ENCODE peak calls at places on chromosome 6, in seven cellular contexts. Z is pancreas, U is left ventricle myocardium inferior, F is left lung, C is A549, M is psoas muscle, A is SK-N-SH. H is an unnamed sample.

GRCh38 chr6:83853178-83853967 is at the start of gene RIPPLY2:
- DNase-seq in Z (no peak), U (peak; percentile 15), F (peak; percentile 78), C (no peak), M (peak; percentile 48), A (peak; percentile 89), H (peak; percentile 67)

GRCh38 chr6:18585032-18585573 is 198.0 kb downstream of the RNF144B start:
- DNase-seq in Z (no peak), U (no peak), F (no peak), C (no peak), M (peak; percentile 50), A (no peak), H (no peak)

GRCh38 chr6:121711472-121711871 is 276.0 kb downstream of the GJA1 start:
- DNase-seq in Z (no peak), U (no peak), F (no peak), C (no peak), M (no peak), A (no peak), H (no peak)

GRCh38 chr6:97440590-97441176 is 157.7 kb upstream of the MMS22L start:
- DNase-seq in Z (no peak), U (no peak), F (no peak), C (peak; percentile 0), M (no peak), A (peak; percentile 60), H (peak; percentile 85)

GRCh38 chr6:10478187-10479040 is 42.7 kb upstream of the GCNT2 start:
- DNase-seq in Z (no peak), U (no peak), F (no peak), C (peak; percentile 39), M (no peak), A (peak; percentile 62), H (no peak)

GRCh38 chr6:108689279-108690161 is 128.8 kb downstream of the FOXO3 start:
- DNase-seq in Z (peak; percentile 97), U (peak; percentile 88), F (peak; percentile 88), C (no peak), M (peak; percentile 96), A (no peak), H (no peak)

GRCh38 chr6:84777888-84778287 is 13.5 kb upstream of the TBX18 start:
- DNase-seq in Z (no peak), U (no peak), F (no peak), C (no peak), M (no peak), A (no peak), H (no peak)

GRCh38 chr6:36423101-36423824 is 19.4 kb downstream of the PXT1 start:
- DNase-seq in Z (peak; percentile 98), U (peak; percentile 99), F (peak; percentile 100), C (peak; percentile 90), M (peak; percentile 99), A (peak; percentile 97), H (peak; percentile 91)

GRCh38 chr6:91045152-91045551 is 458.3 kb upstream of the MAP3K7 start:
- DNase-seq in Z (no peak), U (no peak), F (no peak), C (no peak), M (no peak), A (no peak), H (no peak)

GRCh38 chr6:3211681-3212080 is 15.8 kb downstream of the TUBB2B start:
- DNase-seq in Z (peak; percentile 40), U (no peak), F (no peak), C (no peak), M (no peak), A (no peak), H (peak; percentile 81)
- H3K27ac ChIP-seq in Z (no peak overlapping the region), U (no peak overlapping the region), F (no peak overlapping the region), C (no peak overlapping the region), M (no peak overlapping the region), A (no peak overlapping the region), H (peak overlapping the region; percentile 78)

GRCh38 chr6:21597706-21598273 is 4.2 kb downstream of the SOX4 start:
- DNase-seq in Z (no peak), U (no peak), F (no peak), C (no peak), M (no peak), A (peak; percentile 42), H (no peak)
- H3K27ac ChIP-seq in Z (no peak overlapping the region), U (peak overlapping the region; percentile 93), F (no peak overlapping the region), C (peak overlapping the region; percentile 96), M (no peak overlapping the region), A (peak overlapping the region; percentile 98), H (no peak overlapping the region)

GRCh38 chr6:69816569-69816968 is 19.8 kb upstream of the LMBRD1 start:
- DNase-seq in Z (no peak), U (no peak), F (no peak), C (no peak), M (no peak), A (no peak), H (no peak)
- H3K27ac ChIP-seq in Z (no peak overlapping the region), U (no peak overlapping the region), F (no peak overlapping the region), C (no peak overlapping the region), M (no peak overlapping the region), A (no peak overlapping the region), H (no peak overlapping the region)

DNA sequence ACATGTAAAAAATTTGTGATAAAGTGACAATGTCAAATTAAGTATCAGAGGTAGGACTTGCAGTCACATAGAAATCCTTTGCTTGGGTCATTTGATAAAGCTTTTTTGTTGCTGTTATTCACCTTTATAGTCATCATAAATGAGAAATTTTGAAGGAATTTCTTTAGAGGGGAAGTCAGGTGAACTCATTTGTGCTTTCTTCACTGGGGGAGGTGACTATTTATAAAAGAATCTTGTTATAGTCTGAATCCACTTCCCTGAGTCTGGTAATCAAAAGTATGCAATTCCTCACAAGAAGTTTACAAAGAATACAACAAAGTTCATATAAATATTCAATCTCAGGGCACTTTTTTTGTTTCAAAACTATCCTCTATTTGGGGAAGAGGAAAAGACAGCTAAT is 47.7 kb downstream of the FRK start:
- DNase-seq in Z (no peak), U (no peak), F (no peak), C (no peak), M (no peak), A (no peak), H (no peak)
- H3K27ac ChIP-seq in Z (no peak overlapping the region), U (peak overlapping the region; percentile 86), F (no peak overlapping the region), C (peak overlapping the region; percentile 20), M (no peak overlapping the region), A (no peak overlapping the region), H (no peak overlapping the region)

DNA sequence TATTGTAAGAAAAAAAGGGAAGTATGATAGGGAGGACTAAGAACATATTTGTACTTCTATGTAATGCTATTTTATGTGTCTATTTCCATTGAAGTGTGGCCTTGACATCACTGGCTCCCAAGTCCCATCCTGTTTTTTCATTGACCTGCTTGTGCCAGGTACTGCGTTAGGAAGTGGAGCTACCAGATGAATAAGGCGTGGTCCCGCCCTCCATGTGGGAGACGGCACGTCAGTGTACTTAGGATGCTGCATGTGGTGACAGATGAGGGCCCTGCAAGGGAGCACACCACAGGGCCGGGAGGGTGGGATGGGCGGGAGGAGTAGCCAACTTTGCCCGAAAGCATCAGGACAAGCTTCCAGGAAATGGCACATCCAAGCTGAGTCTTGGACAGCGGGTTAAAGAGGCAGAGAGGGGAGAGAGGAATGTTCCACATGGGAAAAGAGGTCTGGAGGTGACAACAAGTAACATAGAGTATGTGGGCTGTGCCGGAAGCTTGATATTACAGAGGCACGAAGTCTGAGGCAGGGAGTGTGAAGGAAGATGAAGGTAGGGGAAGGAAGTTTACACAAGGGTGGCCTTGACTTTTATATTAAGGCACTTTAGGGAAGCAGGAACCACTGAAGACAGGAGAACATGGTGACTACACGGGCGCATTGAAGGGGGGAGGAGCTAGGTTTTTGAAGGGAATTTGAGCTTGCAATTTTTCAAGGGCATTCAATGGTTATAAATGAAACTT is 140.6 kb downstream of the MTHFD1L start:
- DNase-seq in Z (no peak), U (no peak), F (no peak), C (no peak), M (no peak), A (no peak), H (no peak)
- H3K27ac ChIP-seq in Z (no peak overlapping the region), U (peak overlapping the region; percentile 82), F (peak overlapping the region; percentile 80), C (no peak overlapping the region), M (no peak overlapping the region), A (no peak overlapping the region), H (no peak overlapping the region)

GRCh38 chr6:26311012-26311384 is 54.0 kb upstream of the BTN3A2 start:
- DNase-seq in Z (peak; percentile 38), U (no peak), F (no peak), C (no peak), M (no peak), A (no peak), H (no peak)

GRCh38 chr6:26309731-26310142 is 55.3 kb upstream of the BTN3A2 start:
- DNase-seq in Z (no peak), U (no peak), F (no peak), C (no peak), M (no peak), A (no peak), H (no peak)

GRCh38 chr6:26312501-26313390 is 52.3 kb upstream of the BTN3A2 start:
- DNase-seq in Z (peak; percentile 84), U (peak; percentile 61), F (peak; percentile 82), C (no peak), M (peak; percentile 84), A (peak; percentile 24), H (peak; percentile 76)

GRCh38 chr6:26311385-26312095 is 53.5 kb upstream of the BTN3A2 start:
- DNase-seq in Z (peak; percentile 63), U (no peak), F (no peak), C (no peak), M (no peak), A (peak; percentile 17), H (no peak)

GRCh38 chr6:26312096-26312463 is 52.9 kb upstream of the BTN3A2 start:
- DNase-seq in Z (no peak), U (no peak), F (no peak), C (no peak), M (no peak), A (no peak), H (no peak)
- H3K27ac ChIP-seq in Z (no peak overlapping the region), U (peak overlapping the region; percentile 63), F (peak overlapping the region; percentile 45), C (peak overlapping the region; percentile 54), M (peak overlapping the region; percentile 81), A (peak overlapping the region; percentile 77), H (peak overlapping the region; percentile 31)

GRCh38 chr6:31546339-31546961 is at the start of gene ATP6V1G2:
- DNase-seq in Z (peak; percentile 91), U (peak; percentile 87), F (peak; percentile 94), C (peak; percentile 61), M (peak; percentile 92), A (peak; percentile 78), H (peak; percentile 81)

GRCh38 chr6:31544676-31545075 is 1.7 kb downstream of the ATP6V1G2 start:
- DNase-seq in Z (no peak), U (no peak), F (no peak), C (no peak), M (no peak), A (no peak), H (no peak)

GRCh38 chr6:31546962-31547726 is at the start of gene NFKBIL1:
- DNase-seq in Z (peak; percentile 92), U (peak; percentile 97), F (peak; percentile 94), C (peak; percentile 85), M (peak; percentile 97), A (peak; percentile 90), H (peak; percentile 93)

GRCh38 chr6:31543639-31544038 is 1.8 kb upstream of the DDX39B start:
- DNase-seq in Z (no peak), U (no peak), F (no peak), C (no peak), M (no peak), A (no peak), H (no peak)

DNA sequence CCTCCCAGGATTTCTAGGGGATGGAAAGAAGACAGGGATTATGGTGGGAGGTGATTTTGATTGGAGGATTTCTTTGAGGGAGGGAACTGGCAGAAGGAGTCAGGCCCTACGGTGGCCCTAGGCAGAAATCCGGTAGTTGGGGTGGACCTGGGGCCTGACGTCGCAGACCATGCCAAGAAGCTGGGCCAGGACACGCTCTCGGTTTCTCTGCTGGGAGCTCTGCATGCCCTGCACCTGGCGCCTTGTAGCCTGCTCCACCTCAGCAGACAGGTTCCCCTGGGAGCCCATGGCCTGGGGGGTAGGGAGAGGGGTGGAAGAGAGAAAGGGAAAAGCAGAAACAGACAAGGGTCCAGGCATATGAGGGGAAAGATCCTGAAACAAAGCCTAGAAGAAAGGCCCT is 1.1 kb downstream of the ATP6V1G2 start:
- DNase-seq in Z (no peak), U (no peak), F (peak; percentile 61), C (no peak), M (no peak), A (no peak), H (no peak)
- H3K27ac ChIP-seq in Z (no peak overlapping the region), U (no peak overlapping the region), F (no peak overlapping the region), C (no peak overlapping the region), M (no peak overlapping the region), A (no peak overlapping the region), H (no peak overlapping the region)